ENCODE peak calls at places on chromosomes 2 and 18, in seven cellular contexts. One of them, this sample, is unnamed. For H3K4me1 and H3K36me3, the result is how much of the 10 kb centered on the place peaks cover.

GRCh38 chr2:24512836-24513235 is 21.8 kb downstream of the NCOA1 start:
- DNase-seq in stomach: no peak
- DNase-seq in aorta: no peak
- DNase-seq in breast epithelium: no peak
- DNase-seq in heart right ventricle: no peak
- DNase-seq in hepatocyte: no peak
- DNase-seq in adrenal gland: no peak
- DNase-seq in this sample: no peak

GRCh38 chr2:111946294-111947114 is 48.1 kb downstream of the MERTK start:
- DNase-seq in stomach: peak
- DNase-seq in aorta: no peak
- DNase-seq in breast epithelium: no peak
- DNase-seq in heart right ventricle: no peak
- DNase-seq in hepatocyte: peak
- DNase-seq in adrenal gland: peak
- DNase-seq in this sample: no peak

GRCh38 chr2:95166065-95166763 is 605 bp downstream of the ZNF2 start:
- DNase-seq in stomach: no peak
- DNase-seq in aorta: no peak
- DNase-seq in breast epithelium: no peak
- DNase-seq in heart right ventricle: peak
- DNase-seq in hepatocyte: no peak
- DNase-seq in adrenal gland: no peak
- DNase-seq in this sample: no peak

GRCh38 chr2:172179045-172179742 is 76.5 kb upstream of the DLX2 start:
- DNase-seq in stomach: no peak
- DNase-seq in aorta: no peak
- DNase-seq in breast epithelium: no peak
- DNase-seq in heart right ventricle: no peak
- DNase-seq in hepatocyte: no peak
- DNase-seq in adrenal gland: no peak
- DNase-seq in this sample: peak

GRCh38 chr2:78408795-78409118 is 616.7 kb upstream of the REG3G start:
- DNase-seq in stomach: no peak
- DNase-seq in aorta: no peak
- DNase-seq in breast epithelium: no peak
- DNase-seq in heart right ventricle: no peak
- DNase-seq in hepatocyte: no peak
- DNase-seq in adrenal gland: no peak
- DNase-seq in this sample: no peak

GRCh38 chr18:48028716-48029115 is 98.3 kb upstream of the SMAD2 start:
- DNase-seq in stomach: no peak
- DNase-seq in aorta: peak
- DNase-seq in breast epithelium: peak
- DNase-seq in heart right ventricle: no peak
- DNase-seq in hepatocyte: no peak
- DNase-seq in adrenal gland: no peak
- DNase-seq in this sample: no peak

GRCh38 chr2:654896-655295 is 22.3 kb downstream of the TMEM18 start:
- DNase-seq in stomach: no peak
- DNase-seq in aorta: no peak
- DNase-seq in breast epithelium: no peak
- DNase-seq in heart right ventricle: no peak
- DNase-seq in hepatocyte: no peak
- DNase-seq in adrenal gland: peak
- DNase-seq in this sample: no peak

GRCh38 chr18:56380682-56381081 is 257.7 kb downstream of the TXNL1 start:
- DNase-seq in stomach: no peak
- DNase-seq in aorta: no peak
- DNase-seq in breast epithelium: no peak
- DNase-seq in heart right ventricle: no peak
- DNase-seq in hepatocyte: no peak
- DNase-seq in adrenal gland: no peak
- DNase-seq in this sample: no peak

GRCh38 chr2:11865820-11866219 is 119.4 kb downstream of the LPIN1 start:
- DNase-seq in stomach: no peak
- DNase-seq in aorta: no peak
- DNase-seq in breast epithelium: no peak
- DNase-seq in heart right ventricle: no peak
- DNase-seq in hepatocyte: no peak
- DNase-seq in adrenal gland: no peak
- DNase-seq in this sample: no peak

GRCh38 chr2:201118121-201118956 is 2.4 kb downstream of the CFLAR start:
- DNase-seq in stomach: peak
- DNase-seq in aorta: peak
- DNase-seq in breast epithelium: peak
- DNase-seq in heart right ventricle: peak
- DNase-seq in hepatocyte: peak
- DNase-seq in adrenal gland: peak
- DNase-seq in this sample: peak

GRCh38 chr18:35413163-35413511 is 36.0 kb upstream of the ZNF396 start:
- DNase-seq in stomach: no peak
- DNase-seq in aorta: no peak
- DNase-seq in breast epithelium: no peak
- DNase-seq in heart right ventricle: no peak
- DNase-seq in hepatocyte: no peak
- DNase-seq in adrenal gland: no peak
- DNase-seq in this sample: no peak

GRCh38 chr2:231200805-231201474 is 2.5 kb downstream of the ARMC9 start:
- DNase-seq in stomach: no peak
- DNase-seq in aorta: no peak
- DNase-seq in breast epithelium: no peak
- DNase-seq in heart right ventricle: no peak
- DNase-seq in hepatocyte: no peak
- DNase-seq in adrenal gland: peak
- DNase-seq in this sample: peak

GRCh38 chr2:240873098-240873788 is 4.6 kb downstream of the AGXT start:
- DNase-seq in stomach: no peak
- DNase-seq in aorta: peak
- DNase-seq in breast epithelium: peak
- DNase-seq in heart right ventricle: no peak
- DNase-seq in hepatocyte: no peak
- DNase-seq in adrenal gland: no peak
- DNase-seq in this sample: no peak

GRCh38 chr2:237118025-237118424 is 32.3 kb downstream of the COPS8 start:
- DNase-seq in stomach: no peak
- DNase-seq in aorta: no peak
- DNase-seq in breast epithelium: no peak
- DNase-seq in heart right ventricle: no peak
- DNase-seq in hepatocyte: no peak
- DNase-seq in adrenal gland: no peak
- DNase-seq in this sample: no peak

GRCh38 chr2:82089518-82089917 is 1785.0 kb upstream of the LRRTM1 start:
- DNase-seq in stomach: no peak
- DNase-seq in aorta: no peak
- DNase-seq in breast epithelium: no peak
- DNase-seq in heart right ventricle: no peak
- DNase-seq in hepatocyte: no peak
- DNase-seq in adrenal gland: no peak
- DNase-seq in this sample: no peak

GRCh38 chr18:24491882-24492281 is 31.4 kb downstream of the HRH4 start:
- DNase-seq in stomach: no peak
- DNase-seq in aorta: no peak
- DNase-seq in breast epithelium: no peak
- DNase-seq in heart right ventricle: no peak
- DNase-seq in hepatocyte: no peak
- DNase-seq in adrenal gland: no peak
- DNase-seq in this sample: no peak

GRCh38 chr18:8696749-8697211 is 8.6 kb upstream of the MTCL1 start:
- DNase-seq in stomach: peak
- DNase-seq in aorta: peak
- DNase-seq in breast epithelium: peak
- DNase-seq in heart right ventricle: peak
- DNase-seq in hepatocyte: peak
- DNase-seq in adrenal gland: peak
- DNase-seq in this sample: peak

GRCh38 chr2:43218550-43219382 is 7.6 kb downstream of the ZFP36L2 start:
- DNase-seq in stomach: peak
- DNase-seq in aorta: peak
- DNase-seq in breast epithelium: no peak
- DNase-seq in heart right ventricle: peak
- DNase-seq in hepatocyte: peak
- DNase-seq in adrenal gland: peak
- DNase-seq in this sample: no peak

GRCh38 chr2:233041722-233042323 is 9.4 kb downstream of the NEU2 start:
- DNase-seq in stomach: no peak
- DNase-seq in aorta: peak
- DNase-seq in breast epithelium: no peak
- DNase-seq in heart right ventricle: no peak
- DNase-seq in hepatocyte: no peak
- DNase-seq in adrenal gland: no peak
- DNase-seq in this sample: no peak

GRCh38 chr2:73985318-73986084 is 791 bp downstream of the TET3 start:
- DNase-seq in stomach: peak
- DNase-seq in aorta: peak
- DNase-seq in breast epithelium: no peak
- DNase-seq in heart right ventricle: peak
- DNase-seq in hepatocyte: peak
- DNase-seq in adrenal gland: no peak
- DNase-seq in this sample: no peak

GRCh38 chr2:188725981-188726380 is 248.2 kb upstream of the COL3A1 start:
- DNase-seq in stomach: no peak
- DNase-seq in aorta: no peak
- DNase-seq in breast epithelium: no peak
- DNase-seq in heart right ventricle: no peak
- DNase-seq in hepatocyte: no peak
- DNase-seq in adrenal gland: no peak
- DNase-seq in this sample: peak

GRCh38 chr2:61431345-61431744 is 39.5 kb downstream of the USP34 start:
- DNase-seq in stomach: no peak
- DNase-seq in aorta: no peak
- DNase-seq in breast epithelium: no peak
- DNase-seq in heart right ventricle: no peak
- DNase-seq in hepatocyte: no peak
- DNase-seq in adrenal gland: no peak
- DNase-seq in this sample: no peak

GRCh38 chr2:58560531-58560930 is 319.4 kb upstream of the FANCL start:
- DNase-seq in stomach: no peak
- DNase-seq in aorta: no peak
- DNase-seq in breast epithelium: no peak
- DNase-seq in heart right ventricle: no peak
- DNase-seq in hepatocyte: no peak
- DNase-seq in adrenal gland: no peak
- DNase-seq in this sample: peak

GRCh38 chr2:58558866-58559265 is 317.7 kb upstream of the FANCL start:
- DNase-seq in stomach: no peak
- DNase-seq in aorta: no peak
- DNase-seq in breast epithelium: no peak
- DNase-seq in heart right ventricle: no peak
- DNase-seq in hepatocyte: no peak
- DNase-seq in adrenal gland: no peak
- DNase-seq in this sample: no peak

GRCh38 chr2:58557166-58557565 is 316.0 kb upstream of the FANCL start:
- DNase-seq in stomach: no peak
- DNase-seq in aorta: no peak
- DNase-seq in breast epithelium: no peak
- DNase-seq in heart right ventricle: no peak
- DNase-seq in hepatocyte: no peak
- DNase-seq in adrenal gland: no peak
- DNase-seq in this sample: no peak

GRCh38 chr2:58562281-58562680 is 321.2 kb upstream of the FANCL start:
- DNase-seq in stomach: no peak
- DNase-seq in aorta: no peak
- DNase-seq in breast epithelium: no peak
- DNase-seq in heart right ventricle: no peak
- DNase-seq in hepatocyte: no peak
- DNase-seq in adrenal gland: no peak
- DNase-seq in this sample: peak
- H3K4me1 ChIP-seq in stomach: under half
- H3K4me1 ChIP-seq in aorta: under half
- H3K4me1 ChIP-seq in breast epithelium: under half
- H3K4me1 ChIP-seq in heart right ventricle: under half
- H3K4me1 ChIP-seq in hepatocyte: under half
- H3K4me1 ChIP-seq in adrenal gland: under half
- H3K4me1 ChIP-seq in this sample: under half

DNA sequence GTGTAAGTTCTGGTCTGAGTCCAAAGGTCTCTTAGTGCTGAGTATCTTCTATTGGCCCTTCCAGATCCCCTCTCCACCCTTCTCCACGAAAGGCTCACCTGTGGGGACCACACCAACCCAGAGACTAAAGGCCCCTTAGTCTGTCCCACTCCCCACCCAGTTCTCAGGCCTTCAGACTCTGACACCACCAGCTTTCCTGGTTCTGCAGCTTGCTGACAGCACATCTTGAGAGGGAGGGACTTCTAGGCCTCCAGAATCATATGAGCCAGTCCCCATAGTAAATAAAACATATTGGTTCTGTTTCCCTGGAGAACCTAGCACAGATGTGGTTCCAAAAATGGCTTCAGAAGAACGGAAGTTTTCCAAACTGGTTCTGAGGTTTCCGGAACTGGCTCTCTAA is 38.5 kb upstream of the KLF11 start:
- DNase-seq in stomach: no peak
- DNase-seq in aorta: no peak
- DNase-seq in breast epithelium: no peak
- DNase-seq in heart right ventricle: no peak
- DNase-seq in hepatocyte: no peak
- DNase-seq in adrenal gland: no peak
- DNase-seq in this sample: no peak
- H3K36me3 ChIP-seq in stomach: under half
- H3K36me3 ChIP-seq in aorta: under half
- H3K36me3 ChIP-seq in breast epithelium: under half
- H3K36me3 ChIP-seq in heart right ventricle: under half
- H3K36me3 ChIP-seq in hepatocyte: under half
- H3K36me3 ChIP-seq in adrenal gland: under half
- H3K36me3 ChIP-seq in this sample: under half

DNA sequence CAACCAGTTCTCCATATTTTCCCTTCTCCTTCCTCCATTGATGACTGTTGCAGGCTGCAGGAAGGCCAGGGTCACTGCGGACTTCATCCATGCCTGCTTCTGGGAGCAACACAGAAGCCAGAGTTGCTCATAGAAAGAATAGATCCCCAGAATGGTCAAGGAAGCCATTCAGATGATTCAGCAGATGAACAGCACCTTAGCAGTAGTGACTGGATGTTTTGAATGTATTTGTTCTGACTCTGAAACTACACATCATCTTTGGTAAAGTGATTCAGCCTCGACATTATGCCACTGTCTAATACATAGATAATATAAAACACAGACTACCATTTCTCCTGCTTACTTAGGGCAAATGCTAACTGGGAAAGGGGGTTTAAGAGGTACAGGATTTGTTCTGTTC is 411.6 kb downstream of the RND3 start:
- DNase-seq in stomach: no peak
- DNase-seq in aorta: no peak
- DNase-seq in breast epithelium: no peak
- DNase-seq in heart right ventricle: no peak
- DNase-seq in hepatocyte: no peak
- DNase-seq in adrenal gland: no peak
- DNase-seq in this sample: no peak
- H3K27ac ChIP-seq in stomach: no peak
- H3K27ac ChIP-seq in aorta: no peak
- H3K27ac ChIP-seq in breast epithelium: no peak
- H3K27ac ChIP-seq in heart right ventricle: no peak
- H3K27ac ChIP-seq in hepatocyte: no peak
- H3K27ac ChIP-seq in adrenal gland: no peak
- H3K27ac ChIP-seq in this sample: peak

DNA sequence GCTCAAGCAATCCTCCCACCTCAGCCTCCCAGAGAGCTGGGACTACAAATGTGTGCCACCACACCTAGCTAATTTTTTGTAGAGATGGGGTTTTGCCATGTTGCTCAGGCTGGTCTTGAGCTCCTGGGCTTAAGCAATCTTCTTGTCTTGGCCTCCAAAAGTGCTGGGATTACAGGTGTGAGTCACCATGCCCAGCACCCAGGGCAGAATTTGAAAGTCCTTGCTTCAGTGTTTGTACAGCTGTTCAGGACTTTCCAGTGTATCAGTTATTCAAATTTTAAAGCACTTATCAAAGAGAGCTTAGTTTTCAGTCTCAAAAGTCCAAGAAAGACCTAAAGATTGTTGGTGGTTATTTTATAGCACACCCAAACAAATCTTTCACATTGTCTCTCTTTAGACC is 43.6 kb upstream of the VPS54 start:
- DNase-seq in stomach: no peak
- DNase-seq in aorta: no peak
- DNase-seq in breast epithelium: no peak
- DNase-seq in heart right ventricle: no peak
- DNase-seq in hepatocyte: peak
- DNase-seq in adrenal gland: no peak
- DNase-seq in this sample: no peak
- H3K4me1 ChIP-seq in stomach: under half
- H3K4me1 ChIP-seq in aorta: under half
- H3K4me1 ChIP-seq in breast epithelium: under half
- H3K4me1 ChIP-seq in heart right ventricle: under half
- H3K4me1 ChIP-seq in hepatocyte: under half
- H3K4me1 ChIP-seq in adrenal gland: under half
- H3K4me1 ChIP-seq in this sample: under half

This sample was measured in SJSA1.